ENCODE peak calls at places on chromosome 2, in seven cellular contexts. D is GM12865, F is MCF 10A, C is neural crest cell, S is nephron progenitor cell, I is choroid plexus epithelial cell, E is fibroblast of mammary gland. M is an unnamed sample.

GRCh38 chr2:152062130-152063091 is 36.4 kb downstream of the CACNB4 start:
- DNase-seq in S (no peak), I (peak; percentile 43), E (peak; percentile 90), C (no peak), F (peak; percentile 45), D (peak; percentile 39), M (no peak)

GRCh38 chr2:182522428-182522896 is 95.6 kb upstream of the PDE1A start:
- DNase-seq in C (no peak), E (peak; percentile 7), D (no peak), I (peak; percentile 21), S (no peak), F (no peak), M (no peak)

GRCh38 chr2:90069290-90069894 is 1377.9 kb downstream of the RPIA start:
- DNase-seq in S (peak; percentile 57), D (peak; percentile 22), C (no peak), F (no peak), I (peak; percentile 18), E (peak; percentile 25), M (peak; percentile 70)

GRCh38 chr2:20625920-20626697 is 24.8 kb downstream of the HS1BP3 start:
- DNase-seq in I (peak; percentile 84), E (peak; percentile 54), S (no peak), F (no peak), C (no peak), D (no peak), M (no peak)

GRCh38 chr2:42169869-42170465 is 814 bp downstream of the EML4 start:
- DNase-seq in S (peak; percentile 7), F (peak; percentile 3), D (peak; percentile 57), I (peak; percentile 25), E (no peak), C (no peak), M (no peak)

GRCh38 chr2:152814475-152815030 is 96.1 kb downstream of the ARL6IP6 start:
- DNase-seq in E (no peak), D (no peak), I (no peak), S (no peak), C (no peak), F (peak; percentile 4), M (peak; percentile 8)

GRCh38 chr2:166468124-166469024 is 25.7 kb downstream of the SCN7A start:
- DNase-seq in C (no peak), I (peak; percentile 12), E (peak; percentile 18), D (no peak), S (no peak), F (peak; percentile 47), M (no peak)

GRCh38 chr2:57981369-57981768 is 65.2 kb upstream of the VRK2 start:
- DNase-seq in E (peak; percentile 86), S (no peak), F (peak; percentile 84), I (peak; percentile 70), D (no peak), C (no peak), M (no peak)

GRCh38 chr2:122692400-122693083 is 937.1 kb downstream of the TSN start:
- DNase-seq in E (no peak), I (no peak), S (no peak), D (no peak), F (no peak), C (no peak), M (no peak)

GRCh38 chr2:240557808-240558207 is at the start of gene ANKMY1:
- DNase-seq in I (peak; percentile 76), C (peak; percentile 74), S (peak; percentile 88), F (peak; percentile 77), E (peak; percentile 69), D (peak; percentile 86), M (peak; percentile 93)

GRCh38 chr2:188318161-188318749 is 26.6 kb downstream of the GULP1 start:
- DNase-seq in S (no peak), D (no peak), F (no peak), C (no peak), E (no peak), I (no peak), M (no peak)

GRCh38 chr2:122368576-122369243 is 613.3 kb downstream of the TSN start:
- DNase-seq in F (no peak), I (no peak), D (peak; percentile 1), C (no peak), E (no peak), S (no peak), M (peak; percentile 24)

GRCh38 chr2:206824993-206825392 is 59.6 kb downstream of the FASTKD2 start:
- DNase-seq in E (no peak), F (no peak), I (no peak), S (no peak), C (no peak), D (no peak), M (no peak)

GRCh38 chr2:146147448-146148012 is 1627.6 kb upstream of the ZEB2 start:
- DNase-seq in E (no peak), C (no peak), F (no peak), S (no peak), D (no peak), I (peak; percentile 10), M (no peak)
- TF ChIP-seq CTCF in E (no peak), C (no peak), F (no peak), S (no peak), D (no peak), I (peak; percentile 25), M (no peak)

GRCh38 chr2:99652862-99653261 is 163.0 kb upstream of the REV1 start:
- DNase-seq in F (no peak), D (no peak), C (no peak), S (no peak), I (no peak), E (no peak), M (no peak)

GRCh38 chr2:99648115-99648850 is 158.5 kb upstream of the REV1 start:
- DNase-seq in S (no peak), D (no peak), E (peak; percentile 28), F (peak; percentile 11), C (no peak), I (no peak), M (no peak)

GRCh38 chr2:99645960-99646359 is 156.1 kb upstream of the REV1 start:
- DNase-seq in C (no peak), I (no peak), D (no peak), E (no peak), S (no peak), F (no peak), M (no peak)

GRCh38 chr2:99651930-99652670 is 162.3 kb upstream of the REV1 start:
- DNase-seq in I (peak; percentile 62), C (no peak), S (no peak), F (peak; percentile 25), D (no peak), E (no peak), M (no peak)

GRCh38 chr2:99648906-99649606 is 159.2 kb upstream of the REV1 start:
- DNase-seq in D (no peak), F (no peak), I (no peak), E (no peak), C (no peak), S (no peak), M (no peak)
- TF ChIP-seq CTCF in D (no peak), F (no peak), I (no peak), E (no peak), C (no peak), S (no peak), M (no peak)

GRCh38 chr2:119028327-119029174 is 86.6 kb downstream of the MARCO start:
- DNase-seq in E (peak; percentile 42), I (peak; percentile 61), S (peak; percentile 51), C (peak; percentile 25), D (peak; percentile 39), F (peak; percentile 65), M (peak; percentile 75)
- TF ChIP-seq CTCF in E (peak; percentile 61), I (peak; percentile 69), S (peak; percentile 54), C (peak; percentile 67), D (peak; percentile 57), F (peak; percentile 37), M (peak; percentile 74)

DNA sequence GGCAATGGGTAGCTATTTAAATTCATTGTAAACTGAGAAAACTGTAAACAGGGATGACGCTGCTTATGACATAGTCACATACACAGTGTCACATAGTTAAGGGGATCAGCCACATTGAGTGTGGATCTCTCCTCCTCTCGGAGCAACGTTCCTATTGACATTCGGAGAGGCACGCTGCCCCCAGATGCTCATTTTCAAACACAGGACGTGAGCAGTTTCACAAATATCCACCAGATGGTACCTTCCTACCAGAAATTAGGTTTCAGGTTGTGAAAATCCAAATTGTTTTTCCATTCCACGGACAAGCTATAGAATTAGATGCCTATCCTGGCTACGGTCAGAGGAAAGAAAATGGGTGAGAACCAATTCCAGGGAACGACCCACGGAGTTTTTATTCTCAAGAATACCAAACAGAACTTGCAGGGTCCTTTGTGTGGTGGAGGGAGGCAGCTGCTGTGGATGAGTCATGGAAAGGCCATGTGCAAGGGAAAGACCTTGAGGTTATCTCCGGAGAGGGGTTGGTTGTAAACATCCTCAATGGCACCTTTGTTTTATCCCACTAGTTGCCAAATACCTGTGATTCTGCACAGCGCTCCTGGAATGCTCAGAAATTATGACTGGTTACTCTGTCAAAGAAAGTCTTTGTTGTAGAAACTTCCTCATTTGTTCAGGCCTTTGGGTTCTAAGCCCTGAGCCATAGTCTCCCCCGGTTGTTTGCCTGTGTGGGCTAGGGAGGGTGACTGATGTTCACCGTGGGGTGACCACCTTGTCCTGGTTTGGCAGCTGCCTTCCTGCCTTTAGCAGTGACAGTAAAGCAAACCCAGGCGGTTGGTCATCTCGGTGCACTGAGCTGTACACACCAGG is 88.0 kb downstream of the ACTR3 start:
- DNase-seq in I (peak; percentile 62), C (no peak), F (peak; percentile 29), S (no peak), E (peak; percentile 58), D (no peak), M (peak; percentile 85)
- TF ChIP-seq CTCF in I (peak; percentile 49), C (peak; percentile 66), F (peak; percentile 46), S (no peak), E (peak; percentile 47), D (no peak), M (peak; percentile 52)

DNA sequence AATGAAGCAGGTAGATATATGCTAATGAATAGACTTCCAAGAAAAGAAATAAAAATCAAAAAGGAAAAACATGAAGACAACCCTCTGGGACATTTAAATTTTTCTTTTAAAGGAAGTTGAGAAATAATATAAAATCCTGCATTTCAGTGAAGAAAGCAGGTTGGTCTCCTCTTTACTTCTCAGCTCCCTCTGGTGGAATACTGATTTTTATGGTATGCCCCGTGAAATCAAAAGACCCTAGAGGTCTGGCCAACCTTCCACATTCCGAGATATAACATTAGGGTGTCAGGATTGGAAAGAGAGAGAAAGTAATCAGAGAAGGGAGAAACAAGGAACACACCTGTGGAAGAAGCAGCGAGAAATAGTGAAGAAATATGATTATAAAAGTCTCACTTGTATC is 72.7 kb downstream of the DNER start:
- DNase-seq in F (no peak), I (peak; percentile 32), C (no peak), E (no peak), D (no peak), S (no peak), M (no peak)
- TF ChIP-seq CTCF in F (no peak), I (peak; percentile 61), C (no peak), E (peak; percentile 15), D (no peak), S (no peak), M (no peak)

GRCh38 chr2:31269087-31269486 is 35.1 kb downstream of the EHD3 start:
- DNase-seq in E (peak; percentile 21), I (no peak), F (no peak), D (no peak), C (no peak), S (no peak), M (no peak)

GRCh38 chr2:31266804-31267203 is 32.9 kb downstream of the EHD3 start:
- DNase-seq in E (no peak), S (no peak), D (no peak), C (no peak), I (no peak), F (no peak), M (no peak)

GRCh38 chr2:31267437-31268120 is 33.6 kb downstream of the EHD3 start:
- DNase-seq in F (no peak), S (no peak), I (no peak), E (no peak), C (no peak), D (no peak), M (no peak)

GRCh38 chr2:31270136-31270535 is 36.2 kb downstream of the EHD3 start:
- DNase-seq in D (no peak), S (no peak), I (no peak), E (peak; percentile 81), F (no peak), C (no peak), M (no peak)

GRCh38 chr2:31268344-31268743 is 34.4 kb downstream of the EHD3 start:
- DNase-seq in D (no peak), I (no peak), C (no peak), S (no peak), F (no peak), E (no peak), M (no peak)
- TF ChIP-seq CTCF in D (no peak), I (peak; percentile 23), C (no peak), S (no peak), F (no peak), E (no peak), M (no peak)